ENCODE peak calls at places on chromosomes 5 and 9, in eight cellular contexts. M is astrocyte of the cerebellum, B is SIG-M5, Q is HuH-7.5, W is Daoy, T is NCI-H146, X is Calu3, V is germinal center. E is an unnamed sample.

GRCh38 chr5:64210866-64211265 is 45.2 kb downstream of the RNF180 start:
- DNase-seq in V (no peak), M (peak), W (peak), Q (no peak), X (peak), B (no peak), T (no peak), E (no peak)

GRCh38 chr5:18745591-18745987 is 1111.3 kb downstream of the TAF11L14 start:
- DNase-seq in Q (no peak), M (no peak), V (no peak), B (no peak), T (peak), X (peak), W (peak), E (peak)

GRCh38 chr9:109986423-109987055 is 206.5 kb downstream of the PALM2AKAP2 start:
- DNase-seq in M (peak), X (no peak), V (no peak), Q (no peak), B (no peak), T (no peak), W (peak), E (no peak)

GRCh38 chr5:173330856-173331206 is 2.6 kb upstream of the STC2 start:
- DNase-seq in M (no peak), Q (no peak), W (no peak), B (no peak), V (no peak), T (no peak), X (no peak), E (no peak)

GRCh38 chr9:92607773-92608172 is 62.2 kb downstream of the IPPK start:
- DNase-seq in V (no peak), W (peak), Q (no peak), B (no peak), M (peak), X (no peak), T (peak), E (no peak)

GRCh38 chr9:76744336-76744735 is 19.9 kb upstream of the PCA3 start:
- DNase-seq in M (no peak), T (no peak), Q (no peak), X (no peak), V (no peak), B (no peak), W (no peak), E (no peak)

GRCh38 chr5:140549237-140550144 is 2.0 kb downstream of the EIF4EBP3 start:
- DNase-seq in X (peak), T (no peak), W (peak), M (no peak), V (no peak), B (peak), Q (no peak), E (peak)

GRCh38 chr9:114946013-114946412 is 15.6 kb upstream of the TNFSF8 start:
- DNase-seq in M (no peak), T (no peak), V (no peak), B (no peak), Q (no peak), X (no peak), W (no peak), E (no peak)

GRCh38 chr5:143887901-143888648 is 76.1 kb downstream of the HMHB1 start:
- DNase-seq in W (peak), M (peak), Q (no peak), T (no peak), B (no peak), X (no peak), V (no peak), E (no peak)

GRCh38 chr9:96333958-96334357 is 32.0 kb upstream of the HSD17B3 start:
- DNase-seq in M (no peak), Q (no peak), T (no peak), W (no peak), B (no peak), X (no peak), V (no peak), E (no peak)

GRCh38 chr5:151628112-151628823 is 37.1 kb upstream of the FAT2 start:
- DNase-seq in X (no peak), V (no peak), T (no peak), M (no peak), W (peak), Q (no peak), B (no peak), E (no peak)

GRCh38 chr9:89364664-89365531 is 46.6 kb downstream of the SECISBP2 start:
- DNase-seq in M (no peak), X (no peak), Q (no peak), W (no peak), B (no peak), T (no peak), V (no peak), E (no peak)

GRCh38 chr9:134403292-134403681 is 77.0 kb downstream of the RXRA start:
- DNase-seq in Q (no peak), W (no peak), X (no peak), M (no peak), V (no peak), B (no peak), T (no peak), E (no peak)

GRCh38 chr5:160833806-160834205 is 18.2 kb downstream of the ATP10B start:
- DNase-seq in X (no peak), V (no peak), Q (no peak), M (no peak), B (no peak), T (no peak), W (no peak), E (no peak)

GRCh38 chr9:85292261-85292660 is 449.5 kb downstream of the AGTPBP1 start:
- DNase-seq in Q (no peak), M (no peak), W (no peak), V (no peak), B (no peak), T (no peak), X (no peak), E (no peak)

GRCh38 chr9:124350485-124351263 is 64.6 kb downstream of the PSMB7 start:
- DNase-seq in X (no peak), W (no peak), V (no peak), T (peak), Q (peak), M (no peak), B (no peak), E (no peak)

GRCh38 chr9:94586316-94586715 is 7.3 kb downstream of the FBP2 start:
- DNase-seq in V (no peak), X (no peak), B (no peak), T (no peak), Q (no peak), W (no peak), M (no peak), E (no peak)

E was measured in LoVo.